ENCODE peak calls at places on chromosomes 6 and 20, in five cellular contexts. Y is heart left ventricle, B is right cardiac atrium, R is left ventricle myocardium inferior, F is adrenal gland. M is an unnamed sample.

GRCh38 chr6:144310761-144311160 is 25.6 kb downstream of the UTRN start:
- DNase-seq in Y (no peak), B (no peak), R (no peak), F (no peak), M (no peak)

GRCh38 chr6:44627091-44627878 is 239.8 kb downstream of the CDC5L start:
- DNase-seq in Y (peak), B (peak), R (peak), F (peak), M (no peak)

GRCh38 chr6:5246870-5247161 is 13.9 kb downstream of the LYRM4 start:
- DNase-seq in Y (no peak), B (no peak), R (no peak), F (no peak), M (no peak)

GRCh38 chr6:104908031-104908430 is 48.3 kb upstream of the HACE1 start:
- DNase-seq in Y (no peak), B (no peak), R (no peak), F (no peak), M (no peak)

GRCh38 chr6:118218156-118218555 is 311.1 kb downstream of the SLC35F1 start:
- DNase-seq in Y (no peak), B (no peak), R (no peak), F (no peak), M (no peak)

GRCh38 chr6:136685540-136686108 is 106.7 kb downstream of the MAP3K5 start:
- DNase-seq in Y (no peak), B (no peak), R (no peak), F (no peak), M (no peak)

GRCh38 chr6:49790340-49790739 is 3.3 kb upstream of the PGK2 start:
- DNase-seq in Y (no peak), B (no peak), R (no peak), F (no peak), M (no peak)

GRCh38 chr20:32205502-32206382 is 1.8 kb downstream of the PLAGL2 start:
- DNase-seq in Y (no peak), B (no peak), R (no peak), F (no peak), M (no peak)

GRCh38 chr6:156395276-156395675 is 381.9 kb upstream of the ARID1B start:
- DNase-seq in Y (no peak), B (no peak), R (no peak), F (no peak), M (no peak)

GRCh38 chr20:32780749-32781402 is 18.7 kb downstream of the DNMT3B start:
- DNase-seq in Y (no peak), B (no peak), R (no peak), F (no peak), M (no peak)

GRCh38 chr20:53274365-53274764 is 302.2 kb downstream of the TSHZ2 start:
- DNase-seq in Y (no peak), B (no peak), R (no peak), F (no peak), M (no peak)

GRCh38 chr6:131116755-131117360 is 18.4 kb upstream of the AKAP7 start:
- DNase-seq in Y (no peak), B (no peak), R (no peak), F (no peak), M (peak)

GRCh38 chr20:54231006-54231405 is 23.1 kb downstream of the PFDN4 start:
- DNase-seq in Y (no peak), B (no peak), R (no peak), F (no peak), M (no peak)

GRCh38 chr6:31634969-31635575 is 14.6 kb downstream of the PRRC2A start:
- DNase-seq in Y (no peak), B (no peak), R (no peak), F (no peak), M (no peak)

GRCh38 chr6:126083875-126084274 is 97.5 kb downstream of the TRMT11 start:
- DNase-seq in Y (no peak), B (no peak), R (no peak), F (no peak), M (no peak)

GRCh38 chr6:69601132-69601531 is 195.7 kb downstream of the LMBRD1 start:
- DNase-seq in Y (no peak), B (no peak), R (no peak), F (peak), M (no peak)

GRCh38 chr20:4516851-4517250 is 204.9 kb upstream of the PRND start:
- DNase-seq in Y (no peak), B (no peak), R (no peak), F (no peak), M (no peak)

GRCh38 chr6:116206231-116206903 is 47.5 kb downstream of the TSPYL4 start:
- DNase-seq in Y (no peak), B (no peak), R (no peak), F (no peak), M (no peak)

GRCh38 chr6:116210750-116211425 is 43.0 kb downstream of the TSPYL4 start:
- DNase-seq in Y (peak), B (peak), R (peak), F (peak), M (peak)

GRCh38 chr6:116208056-116208785 is 45.7 kb downstream of the TSPYL4 start:
- DNase-seq in Y (no peak), B (no peak), R (no peak), F (no peak), M (no peak)

GRCh38 chr6:116205318-116205717 is 48.6 kb downstream of the TSPYL4 start:
- DNase-seq in Y (no peak), B (no peak), R (no peak), F (no peak), M (no peak)

DNA sequence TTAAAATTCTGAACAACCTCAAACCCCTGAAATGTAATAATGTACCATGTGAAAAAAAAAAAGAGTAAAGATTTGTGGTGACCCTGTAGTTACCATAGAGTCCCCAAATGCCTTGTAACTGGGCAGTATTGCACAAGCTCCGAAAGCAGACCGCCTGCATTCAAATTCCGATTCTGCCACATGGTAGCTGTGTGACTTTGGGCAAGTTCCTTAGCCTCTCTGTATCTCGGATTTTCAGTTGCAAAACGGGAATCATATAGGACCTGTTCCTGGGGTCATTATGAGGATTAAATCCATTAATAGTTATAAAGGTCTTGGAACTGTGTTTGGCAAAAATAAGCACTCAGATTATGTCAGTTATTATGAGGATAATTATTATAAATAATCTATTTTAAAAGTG is 43.6 kb downstream of the TSPYL4 start:
- DNase-seq in Y (no peak), B (no peak), R (no peak), F (no peak), M (no peak)
- H3K27ac ChIP-seq in Y (no peak), B (no peak), R (peak), F (no peak), M (no peak)

GRCh38 chr20:48656120-48656519 is 171.7 kb downstream of the PREX1 start:
- DNase-seq in Y (no peak), B (no peak), R (no peak), F (no peak), M (no peak)
- H3K27ac ChIP-seq in Y (no peak), B (no peak), R (no peak), F (no peak), M (no peak)

GRCh38 chr6:55469829-55470438 is 109.1 kb downstream of the HMGCLL1 start:
- DNase-seq in Y (no peak), B (no peak), R (no peak), F (no peak), M (peak)
- H3K27ac ChIP-seq in Y (peak), B (no peak), R (peak), F (no peak), M (no peak)

DNA sequence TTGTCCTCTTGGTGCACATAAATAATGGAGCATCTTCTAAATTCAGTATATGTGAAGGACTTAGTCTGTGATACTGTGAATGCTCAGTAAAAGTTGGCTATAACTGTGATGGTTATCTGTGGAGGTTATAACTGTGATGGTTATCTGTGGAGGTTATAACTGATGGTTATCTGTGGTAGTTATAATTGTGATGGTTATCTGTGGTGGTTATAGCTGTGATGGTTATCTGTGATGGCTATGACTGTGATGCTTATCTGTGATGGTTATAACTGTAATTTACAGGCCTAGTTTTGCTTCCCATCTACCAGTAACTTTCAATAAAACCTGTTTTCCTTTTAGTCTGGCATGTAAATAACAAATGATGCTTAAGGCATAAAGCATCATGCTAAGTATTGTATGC is 16.5 kb downstream of the PTK7 start:
- DNase-seq in Y (no peak), B (no peak), R (no peak), F (no peak), M (no peak)
- H3K27ac ChIP-seq in Y (no peak), B (no peak), R (no peak), F (no peak), M (no peak)

GRCh38 chr6:14444296-14444993 is 326.9 kb downstream of the CD83 start:
- DNase-seq in Y (no peak), B (no peak), R (no peak), F (no peak), M (no peak)

GRCh38 chr6:14448246-14448645 is 330.7 kb downstream of the CD83 start:
- DNase-seq in Y (no peak), B (no peak), R (no peak), F (no peak), M (no peak)

GRCh38 chr6:14450133-14451040 is 332.8 kb downstream of the CD83 start:
- DNase-seq in Y (no peak), B (no peak), R (no peak), F (no peak), M (no peak)

GRCh38 chr6:14451594-14452374 is 334.2 kb downstream of the CD83 start:
- DNase-seq in Y (no peak), B (no peak), R (no peak), F (no peak), M (no peak)

GRCh38 chr6:14447240-14447639 is 329.7 kb downstream of the CD83 start:
- DNase-seq in Y (no peak), B (no peak), R (no peak), F (no peak), M (no peak)
- H3K27ac ChIP-seq in Y (no peak), B (no peak), R (no peak), F (no peak), M (no peak)

DNA sequence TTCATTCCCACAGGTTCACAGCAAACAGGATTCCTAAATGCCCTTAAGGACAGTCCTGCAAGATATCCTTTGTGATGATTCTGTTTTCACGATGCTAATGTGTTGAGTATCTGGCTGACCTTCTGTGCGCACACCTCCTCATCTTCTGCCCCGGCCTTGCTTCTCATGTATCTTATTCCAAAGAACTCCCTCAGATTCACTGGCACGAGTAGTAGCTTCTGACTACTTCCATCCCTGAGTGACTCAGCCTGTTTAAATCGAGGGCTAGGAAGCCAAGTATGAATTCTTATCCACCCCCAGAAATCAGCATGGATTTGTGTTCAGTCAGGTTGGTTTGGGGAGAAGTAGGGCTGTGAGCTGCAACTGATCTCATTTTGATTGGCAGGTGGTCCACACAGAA is 190.2 kb upstream of the SNX9 start:
- DNase-seq in Y (no peak), B (no peak), R (no peak), F (no peak), M (peak)
- H3K27ac ChIP-seq in Y (no peak), B (no peak), R (no peak), F (no peak), M (no peak)

GRCh38 chr6:2221724-2222274 is 23.6 kb downstream of the GMDS start:
- DNase-seq in Y (no peak), B (no peak), R (no peak), F (no peak), M (no peak)
- H3K27ac ChIP-seq in Y (peak), B (peak), R (peak), F (no peak), M (no peak)

GRCh38 chr6:170404036-170404435 is 97.5 kb downstream of the FAM120B start:
- DNase-seq in Y (no peak), B (no peak), R (no peak), F (no peak), M (no peak)
- H3K27ac ChIP-seq in Y (no peak), B (no peak), R (no peak), F (no peak), M (peak)

GRCh38 chr6:37820713-37821069 is 1.2 kb downstream of the ZFAND3 start:
- DNase-seq in Y (no peak), B (no peak), R (no peak), F (no peak), M (no peak)

GRCh38 chr6:37821449-37821848 is 1.9 kb downstream of the ZFAND3 start:
- DNase-seq in Y (no peak), B (no peak), R (no peak), F (no peak), M (no peak)

GRCh38 chr6:37819802-37820712 is 530 bp downstream of the ZFAND3 start:
- DNase-seq in Y (peak), B (peak), R (peak), F (peak), M (peak)

GRCh38 chr6:37824170-37824569 is 4.6 kb downstream of the ZFAND3 start:
- DNase-seq in Y (no peak), B (no peak), R (no peak), F (no peak), M (no peak)

DNA sequence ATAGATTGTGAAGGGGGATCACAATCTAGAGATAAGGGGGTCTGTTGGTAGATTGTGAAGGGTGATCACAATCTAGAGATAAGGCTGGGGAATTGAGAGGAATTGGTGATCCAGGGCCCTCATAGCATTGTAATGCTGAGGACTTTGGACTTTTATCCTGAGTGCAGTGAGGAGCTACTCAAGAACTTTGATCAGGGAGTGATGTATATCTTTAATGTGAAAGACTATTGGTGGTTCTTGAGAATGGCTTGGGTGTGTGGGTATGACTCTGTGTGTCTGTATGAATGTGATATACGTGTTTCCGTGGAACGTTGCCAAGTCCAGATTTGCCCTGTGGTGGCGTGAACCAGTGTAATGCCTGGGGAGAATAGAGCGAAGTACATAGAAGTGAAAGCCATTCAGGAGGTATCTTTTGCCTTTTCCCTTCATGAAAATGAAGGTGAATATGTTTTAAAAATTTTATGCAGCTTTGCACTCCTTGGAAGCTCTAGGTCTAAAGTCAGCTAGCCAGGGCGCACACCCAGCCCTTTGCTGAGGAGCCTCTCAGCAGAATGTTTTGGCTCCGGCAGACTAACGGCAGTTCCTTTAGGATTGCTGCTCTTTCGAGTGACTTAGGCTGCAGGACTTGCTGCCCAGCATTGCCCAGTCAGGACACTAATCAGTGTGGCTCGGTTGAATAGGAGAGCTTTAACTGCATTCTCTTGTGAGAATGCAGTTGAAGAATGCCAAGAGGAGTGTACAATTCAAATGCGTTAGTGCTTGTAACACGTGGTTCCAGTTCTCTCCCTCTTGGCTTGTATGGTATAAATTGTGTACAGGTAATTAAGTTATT is 3.5 kb downstream of the ZFAND3 start:
- DNase-seq in Y (no peak), B (no peak), R (no peak), F (no peak), M (peak)
- H3K27ac ChIP-seq in Y (peak), B (no peak), R (peak), F (no peak), M (no peak)

M was measured in brain microvascular endothelial cell.